ENCODE peak calls at places on chromosomes 16 and 17, in six cellular contexts. P, K, Y, A, E and H are unnamed samples.
A peak's percentile ranks its signal among the peaks of the same experiment; 100 is the strongest.

GRCh38 chr16:86382774-86383407 is 127.4 kb upstream of the FOXF1 start:
- DNase-seq in P (no peak), K (no peak), Y (no peak), A (no peak), E (no peak), H (no peak)

GRCh38 chr17:65609303-65609702 is 47.9 kb upstream of the AXIN2 start:
- DNase-seq in P (no peak), K (no peak), Y (no peak), A (no peak), E (no peak), H (no peak)

GRCh38 chr16:88686439-88687253 is at the start of gene SNAI3:
- DNase-seq in P (no peak), K (peak; percentile 87), Y (peak; percentile 60), A (peak; percentile 89), E (peak; percentile 52), H (peak; percentile 81)

GRCh38 chr16:79176987-79177386 is 423.6 kb downstream of the MAF start:
- DNase-seq in P (no peak), K (no peak), Y (no peak), A (no peak), E (no peak), H (no peak)

GRCh38 chr17:10120749-10121148 is 77.7 kb downstream of the GAS7 start:
- DNase-seq in P (no peak), K (no peak), Y (no peak), A (no peak), E (no peak), H (no peak)

GRCh38 chr17:29115906-29116651 is 64.1 kb downstream of the MYO18A start:
- DNase-seq in P (no peak), K (no peak), Y (peak; percentile 35), A (no peak), E (peak; percentile 45), H (no peak)

GRCh38 chr16:14354561-14355351 is 275.3 kb downstream of the PARN start:
- DNase-seq in P (no peak), K (no peak), Y (no peak), A (no peak), E (peak; percentile 29), H (no peak)

GRCh38 chr17:79970576-79971068 is 65.0 kb downstream of the TBC1D16 start:
- DNase-seq in P (no peak), K (no peak), Y (no peak), A (peak; percentile 24), E (no peak), H (no peak)

GRCh38 chr16:67406628-67407027 is 9.6 kb downstream of the ZDHHC1 start:
- DNase-seq in P (peak; percentile 75), K (no peak), Y (peak; percentile 75), A (no peak), E (peak; percentile 87), H (no peak)

GRCh38 chr17:38456031-38456815 is 28.0 kb downstream of the ARHGAP23 start:
- DNase-seq in P (no peak), K (no peak), Y (peak; percentile 50), A (no peak), E (no peak), H (no peak)

GRCh38 chr16:72921620-72922019 is 126.3 kb downstream of the ZFHX3 start:
- DNase-seq in P (peak; percentile 72), K (peak; percentile 31), Y (no peak), A (no peak), E (no peak), H (no peak)

GRCh38 chr17:29622337-29623282 is at the start of gene CORO6:
- DNase-seq in P (no peak), K (peak; percentile 19), Y (peak; percentile 50), A (peak; percentile 69), E (no peak), H (no peak)

GRCh38 chr16:72282338-72282737 is 110.4 kb upstream of the PMFBP1 start:
- DNase-seq in P (no peak), K (no peak), Y (no peak), A (no peak), E (no peak), H (no peak)

GRCh38 chr17:68248886-68249872 is 1.3 kb downstream of the AMZ2 start:
- DNase-seq in P (no peak), K (no peak), Y (no peak), A (peak; percentile 30), E (no peak), H (no peak)

GRCh38 chr17:61248399-61248798 is 151.2 kb upstream of the TBX2 start:
- DNase-seq in P (no peak), K (peak; percentile 53), Y (no peak), A (no peak), E (no peak), H (no peak)

GRCh38 chr17:29103341-29103740 is 60.4 kb downstream of the PIPOX start:
- DNase-seq in P (no peak), K (no peak), Y (no peak), A (no peak), E (no peak), H (no peak)

GRCh38 chr17:60388742-60389141 is 3.2 kb downstream of the USP32 start:
- DNase-seq in P (no peak), K (no peak), Y (no peak), A (no peak), E (no peak), H (no peak)

GRCh38 chr17:36722121-36722902 is 120.9 kb downstream of the MRM1 start:
- DNase-seq in P (no peak), K (peak; percentile 16), Y (peak; percentile 15), A (peak; percentile 58), E (no peak), H (no peak)

GRCh38 chr17:32546031-32546444 is 59.2 kb downstream of the CDK5R1 start:
- DNase-seq in P (no peak), K (no peak), Y (no peak), A (no peak), E (no peak), H (no peak)

GRCh38 chr17:51245535-51245934 is 14.3 kb downstream of the MBTD1 start:
- DNase-seq in P (no peak), K (no peak), Y (no peak), A (no peak), E (no peak), H (no peak)

GRCh38 chr16:86218479-86219170 is 291.7 kb upstream of the FOXF1 start:
- DNase-seq in P (no peak), K (no peak), Y (no peak), A (no peak), E (no peak), H (no peak)

GRCh38 chr16:72664122-72664479 is 383.8 kb downstream of the ZFHX3 start:
- DNase-seq in P (peak; percentile 5), K (no peak), Y (no peak), A (no peak), E (peak; percentile 3), H (no peak)

GRCh38 chr17:62703776-62704380 is 76.4 kb downstream of the MRC2 start:
- DNase-seq in P (no peak), K (peak; percentile 50), Y (peak; percentile 44), A (peak; percentile 62), E (peak; percentile 22), H (peak; percentile 78)

GRCh38 chr17:5508855-5509254 is 22.5 kb downstream of the MIS12 start:
- DNase-seq in P (peak; percentile 94), K (no peak), Y (no peak), A (no peak), E (peak; percentile 76), H (no peak)

GRCh38 chr16:58494981-58495860 is 4.7 kb upstream of the NDRG4 start:
- DNase-seq in P (peak; percentile 100), K (peak; percentile 75), Y (peak; percentile 88), A (peak; percentile 15), E (peak; percentile 85), H (peak; percentile 49)

GRCh38 chr16:68299571-68300453 is 10.9 kb downstream of the SLC7A6OS start:
- DNase-seq in P (no peak), K (no peak), Y (no peak), A (no peak), E (peak; percentile 92), H (no peak)

GRCh38 chr17:14198575-14198974 is 38.1 kb downstream of the CDRT15 start:
- DNase-seq in P (no peak), K (no peak), Y (no peak), A (no peak), E (no peak), H (no peak)
- H3K27me3 ChIP-seq in P (no peaks in the 10 kb centered on the region), K (no peaks in the 10 kb centered on the region), Y (no peaks in the 10 kb centered on the region), A (no peaks in the 10 kb centered on the region), E (no peaks in the 10 kb centered on the region), H (no peaks in the 10 kb centered on the region)

DNA sequence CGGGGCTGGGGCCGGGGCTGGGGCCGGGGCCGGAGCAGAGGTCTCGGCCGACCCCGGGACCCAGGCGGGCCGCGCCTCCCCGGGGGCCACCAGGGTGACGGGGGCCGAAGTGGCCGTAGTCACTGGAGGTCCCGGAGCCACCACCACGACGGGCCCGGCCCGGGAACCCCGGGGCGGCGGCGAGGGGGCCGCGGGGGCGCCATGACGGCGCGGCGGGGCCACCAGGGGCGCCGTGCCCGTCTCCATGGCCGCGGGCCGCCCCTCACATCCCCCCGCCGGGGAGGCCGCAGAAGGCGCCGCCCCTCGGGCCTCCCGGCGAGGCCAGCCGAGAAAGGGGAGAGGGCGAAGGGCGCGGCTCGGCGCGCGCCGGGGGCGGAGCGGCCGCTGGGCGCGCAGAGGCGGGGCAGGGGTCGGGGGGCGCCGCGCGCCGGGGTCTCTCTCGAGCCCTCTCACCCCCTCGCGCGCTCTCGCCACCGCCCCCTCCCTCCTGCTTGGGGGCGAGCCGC is 303 bp downstream of the TBC1D10B start:
- DNase-seq in P (no peak), K (no peak), Y (no peak), A (no peak), E (no peak), H (no peak)
- H3K4me3 ChIP-seq in P (peak overlapping the region; percentile 77), K (peak overlapping the region; percentile 85), Y (peak overlapping the region; percentile 70), A (peak overlapping the region; percentile 88), E (peak overlapping the region; percentile 66), H (peak overlapping the region; percentile 98)

DNA sequence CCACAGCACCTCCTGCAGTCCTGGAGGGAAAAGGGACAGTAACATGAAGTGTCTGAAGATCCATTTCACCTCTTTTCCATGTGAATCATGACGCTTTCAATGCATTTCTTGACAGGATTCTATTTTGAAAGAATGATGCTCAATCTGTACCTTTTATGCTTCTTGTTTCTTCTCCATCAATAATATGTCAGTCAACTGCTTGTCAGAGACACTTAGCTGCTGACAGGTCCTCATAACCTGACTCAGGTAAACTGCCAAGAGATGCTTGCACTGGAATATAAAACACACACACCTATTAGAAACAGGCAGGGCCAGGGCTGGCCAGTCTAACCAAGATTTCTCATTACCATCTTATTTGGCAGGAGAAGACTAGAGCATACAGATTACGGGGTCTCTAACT is 21.6 kb downstream of the ZSWIM7 start:
- DNase-seq in P (no peak), K (no peak), Y (no peak), A (no peak), E (no peak), H (no peak)
- H3K36me3 ChIP-seq in P (peaks cover 23% of the 10 kb centered on the region), K (no peaks in the 10 kb centered on the region), Y (peaks cover 11% of the 10 kb centered on the region), A (peaks cover 9% of the 10 kb centered on the region), E (peaks cover 3% of the 10 kb centered on the region), H (no peaks in the 10 kb centered on the region)

DNA sequence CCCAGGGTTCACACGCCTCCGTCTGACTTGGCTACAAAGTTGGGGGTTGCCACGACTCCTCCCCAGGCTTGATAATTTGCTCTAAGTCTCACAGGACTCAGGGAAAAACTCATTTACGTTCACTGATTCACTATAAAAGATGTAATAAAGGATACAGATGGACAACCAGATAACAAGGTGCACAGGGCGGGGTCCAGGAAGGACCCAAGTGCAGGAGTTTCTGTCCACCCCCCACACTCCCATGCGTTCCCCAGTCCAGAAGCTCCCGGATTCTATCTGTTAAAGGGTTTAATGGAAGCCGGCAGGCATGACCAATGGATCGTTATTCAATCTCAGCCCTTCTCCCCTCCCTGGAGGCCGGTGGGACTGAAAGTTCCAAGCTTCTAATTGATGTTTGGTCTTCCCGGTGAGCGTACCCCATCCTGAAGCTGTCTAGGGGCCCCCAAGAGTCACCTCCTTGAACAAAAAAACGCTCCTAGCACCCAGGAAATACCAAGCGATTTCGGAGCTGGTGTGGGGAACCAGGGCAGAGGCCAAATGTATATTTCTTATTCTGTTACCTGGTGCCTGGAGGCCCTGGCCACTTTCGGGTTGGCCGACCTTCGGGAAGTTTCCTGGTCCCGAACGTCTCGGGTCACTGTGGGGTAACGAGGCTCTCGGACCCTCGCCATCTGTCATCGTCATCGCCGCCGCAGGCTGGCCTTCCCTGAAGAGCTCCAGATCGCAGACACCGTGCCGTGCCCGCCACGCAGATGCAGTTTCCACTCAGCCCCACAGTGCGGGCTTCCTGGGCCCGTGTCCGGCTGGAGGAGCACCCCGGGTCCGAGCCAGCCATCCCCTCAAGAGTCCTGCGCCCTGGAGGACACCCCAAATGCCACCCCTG is 13.5 kb upstream of the METRNL start:
- DNase-seq in P (no peak), K (no peak), Y (no peak), A (no peak), E (no peak), H (no peak)
- H3K27me3 ChIP-seq in P (no peaks in the 10 kb centered on the region), K (no peaks in the 10 kb centered on the region), Y (no peaks in the 10 kb centered on the region), A (no peaks in the 10 kb centered on the region), E (no peaks in the 10 kb centered on the region), H (no peaks in the 10 kb centered on the region)